ENCODE peak calls at places on chromosomes 1 and 21, in nine cellular contexts. One of them, this sample, is unnamed.

GRCh38 chr1:201955750-201956143 is 444 bp downstream of the TIMM17A start:
- DNase-seq in BE2C: no peak
- DNase-seq in cardiac muscle cell: no peak
- DNase-seq in WTC11: no peak
- DNase-seq in colonic mucosa: no peak
- DNase-seq in WERI-Rb-1: no peak
- DNase-seq in epithelial cell of esophagus: no peak
- DNase-seq in AG09309: no peak
- DNase-seq in A673: no peak
- DNase-seq in this sample: no peak

GRCh38 chr21:36749935-36750578 is 51.1 kb downstream of the SIM2 start:
- DNase-seq in cardiac muscle cell: peak
- DNase-seq in WTC11: peak
- DNase-seq in epithelial cell of esophagus: no peak
- DNase-seq in AG09309: no peak
- DNase-seq in A673: peak
- DNase-seq in BE2C: no peak
- DNase-seq in WERI-Rb-1: no peak
- DNase-seq in colonic mucosa: no peak
- DNase-seq in this sample: no peak

GRCh38 chr1:110216116-110216515 is 6.0 kb downstream of the KCNC4 start:
- DNase-seq in AG09309: no peak
- DNase-seq in A673: no peak
- DNase-seq in BE2C: no peak
- DNase-seq in WTC11: no peak
- DNase-seq in epithelial cell of esophagus: no peak
- DNase-seq in colonic mucosa: no peak
- DNase-seq in cardiac muscle cell: no peak
- DNase-seq in WERI-Rb-1: no peak
- DNase-seq in this sample: no peak

GRCh38 chr21:17462276-17462981 is 50.4 kb upstream of the CXADR start:
- DNase-seq in epithelial cell of esophagus: no peak
- DNase-seq in WTC11: no peak
- DNase-seq in WERI-Rb-1: no peak
- DNase-seq in A673: no peak
- DNase-seq in colonic mucosa: peak
- DNase-seq in AG09309: no peak
- DNase-seq in cardiac muscle cell: no peak
- DNase-seq in BE2C: no peak
- DNase-seq in this sample: no peak

GRCh38 chr1:150875197-150876110 is 945 bp downstream of the ARNT start:
- DNase-seq in colonic mucosa: peak
- DNase-seq in cardiac muscle cell: peak
- DNase-seq in BE2C: peak
- DNase-seq in WTC11: no peak
- DNase-seq in AG09309: no peak
- DNase-seq in A673: no peak
- DNase-seq in epithelial cell of esophagus: no peak
- DNase-seq in WERI-Rb-1: peak
- DNase-seq in this sample: no peak

GRCh38 chr1:109930252-109930993 is 19.8 kb downstream of the CSF1 start:
- DNase-seq in WERI-Rb-1: no peak
- DNase-seq in AG09309: no peak
- DNase-seq in WTC11: no peak
- DNase-seq in epithelial cell of esophagus: no peak
- DNase-seq in A673: no peak
- DNase-seq in colonic mucosa: no peak
- DNase-seq in cardiac muscle cell: no peak
- DNase-seq in BE2C: no peak
- DNase-seq in this sample: peak

GRCh38 chr1:8047686-8048522 is 21.8 kb upstream of the ERRFI1 start:
- DNase-seq in WTC11: no peak
- DNase-seq in colonic mucosa: no peak
- DNase-seq in BE2C: no peak
- DNase-seq in epithelial cell of esophagus: peak
- DNase-seq in cardiac muscle cell: peak
- DNase-seq in A673: peak
- DNase-seq in WERI-Rb-1: no peak
- DNase-seq in AG09309: peak
- DNase-seq in this sample: no peak

GRCh38 chr21:14273736-14274538 is 58.0 kb downstream of the RBM11 start:
- DNase-seq in WERI-Rb-1: no peak
- DNase-seq in colonic mucosa: peak
- DNase-seq in WTC11: peak
- DNase-seq in cardiac muscle cell: peak
- DNase-seq in A673: no peak
- DNase-seq in epithelial cell of esophagus: peak
- DNase-seq in AG09309: no peak
- DNase-seq in BE2C: peak
- DNase-seq in this sample: peak

GRCh38 chr1:37948841-37949240 is 2.0 kb upstream of the INPP5B start:
- DNase-seq in AG09309: no peak
- DNase-seq in cardiac muscle cell: no peak
- DNase-seq in colonic mucosa: no peak
- DNase-seq in BE2C: no peak
- DNase-seq in WTC11: no peak
- DNase-seq in epithelial cell of esophagus: no peak
- DNase-seq in A673: no peak
- DNase-seq in WERI-Rb-1: no peak
- DNase-seq in this sample: no peak

GRCh38 chr1:37945743-37946702 is 830 bp downstream of the INPP5B start:
- DNase-seq in cardiac muscle cell: peak
- DNase-seq in epithelial cell of esophagus: no peak
- DNase-seq in BE2C: no peak
- DNase-seq in AG09309: peak
- DNase-seq in A673: no peak
- DNase-seq in colonic mucosa: peak
- DNase-seq in WTC11: no peak
- DNase-seq in WERI-Rb-1: peak
- DNase-seq in this sample: peak

GRCh38 chr1:37948160-37948559 is 1.3 kb upstream of the INPP5B start:
- DNase-seq in cardiac muscle cell: no peak
- DNase-seq in WERI-Rb-1: no peak
- DNase-seq in BE2C: no peak
- DNase-seq in AG09309: no peak
- DNase-seq in epithelial cell of esophagus: no peak
- DNase-seq in colonic mucosa: no peak
- DNase-seq in WTC11: no peak
- DNase-seq in A673: no peak
- DNase-seq in this sample: no peak

GRCh38 chr1:37947364-37947763 is 511 bp upstream of the INPP5B start:
- DNase-seq in epithelial cell of esophagus: no peak
- DNase-seq in WTC11: no peak
- DNase-seq in A673: no peak
- DNase-seq in colonic mucosa: peak
- DNase-seq in BE2C: no peak
- DNase-seq in cardiac muscle cell: no peak
- DNase-seq in AG09309: no peak
- DNase-seq in WERI-Rb-1: no peak
- DNase-seq in this sample: no peak

GRCh38 chr1:37946703-37947360 is at the start of gene INPP5B:
- DNase-seq in BE2C: peak
- DNase-seq in cardiac muscle cell: peak
- DNase-seq in A673: peak
- DNase-seq in epithelial cell of esophagus: no peak
- DNase-seq in AG09309: peak
- DNase-seq in colonic mucosa: peak
- DNase-seq in WERI-Rb-1: peak
- DNase-seq in WTC11: peak
- DNase-seq in this sample: peak
- TF ChIP-seq CTCF in BE2C: no peak
- TF ChIP-seq CTCF in cardiac muscle cell: no peak
- TF ChIP-seq CTCF in A673: no peak
- TF ChIP-seq CTCF in epithelial cell of esophagus: no peak
- TF ChIP-seq CTCF in AG09309: no peak
- TF ChIP-seq CTCF in colonic mucosa: no peak
- TF ChIP-seq CTCF in WERI-Rb-1: no peak
- TF ChIP-seq CTCF in WTC11: no peak
- TF ChIP-seq CTCF in this sample: no peak

GRCh38 chr1:67213164-67213563 is 46.9 kb downstream of the IL23R start:
- DNase-seq in A673: peak
- DNase-seq in WERI-Rb-1: peak
- DNase-seq in epithelial cell of esophagus: peak
- DNase-seq in cardiac muscle cell: peak
- DNase-seq in WTC11: peak
- DNase-seq in BE2C: no peak
- DNase-seq in AG09309: no peak
- DNase-seq in colonic mucosa: no peak
- DNase-seq in this sample: no peak
- TF ChIP-seq CTCF in A673: peak
- TF ChIP-seq CTCF in WERI-Rb-1: peak
- TF ChIP-seq CTCF in epithelial cell of esophagus: peak
- TF ChIP-seq CTCF in cardiac muscle cell: peak
- TF ChIP-seq CTCF in WTC11: peak
- TF ChIP-seq CTCF in BE2C: peak
- TF ChIP-seq CTCF in AG09309: peak
- TF ChIP-seq CTCF in colonic mucosa: no peak
- TF ChIP-seq CTCF in this sample: no peak

DNA sequence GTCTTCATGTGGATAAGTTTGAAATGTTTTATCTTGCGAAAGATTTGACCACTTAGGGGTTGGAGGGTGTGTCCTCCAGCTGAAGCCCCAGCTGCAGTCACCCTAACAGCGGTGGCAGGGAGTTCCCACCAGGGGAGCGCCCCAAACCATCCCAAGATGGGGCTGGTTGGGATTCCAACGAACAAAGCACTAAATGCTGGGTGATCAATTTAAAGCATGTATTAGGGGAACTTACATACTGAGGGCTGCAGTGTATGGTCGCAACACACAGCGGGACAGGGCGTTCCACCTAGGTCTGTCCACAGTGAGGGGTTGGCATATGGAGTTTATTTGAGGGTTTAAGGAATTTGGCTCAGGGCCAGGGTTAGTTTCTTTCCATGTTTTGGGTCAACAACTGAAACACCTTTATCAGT is 26.3 kb downstream of the SLC37A1 start:
- DNase-seq in WTC11: peak
- DNase-seq in epithelial cell of esophagus: no peak
- DNase-seq in WERI-Rb-1: peak
- DNase-seq in AG09309: no peak
- DNase-seq in A673: peak
- DNase-seq in cardiac muscle cell: no peak
- DNase-seq in BE2C: no peak
- DNase-seq in colonic mucosa: no peak
- DNase-seq in this sample: no peak
- TF ChIP-seq CTCF in WTC11: no peak
- TF ChIP-seq CTCF in epithelial cell of esophagus: peak
- TF ChIP-seq CTCF in WERI-Rb-1: peak
- TF ChIP-seq CTCF in AG09309: peak
- TF ChIP-seq CTCF in A673: peak
- TF ChIP-seq CTCF in cardiac muscle cell: peak
- TF ChIP-seq CTCF in BE2C: peak
- TF ChIP-seq CTCF in colonic mucosa: no peak
- TF ChIP-seq CTCF in this sample: no peak

DNA sequence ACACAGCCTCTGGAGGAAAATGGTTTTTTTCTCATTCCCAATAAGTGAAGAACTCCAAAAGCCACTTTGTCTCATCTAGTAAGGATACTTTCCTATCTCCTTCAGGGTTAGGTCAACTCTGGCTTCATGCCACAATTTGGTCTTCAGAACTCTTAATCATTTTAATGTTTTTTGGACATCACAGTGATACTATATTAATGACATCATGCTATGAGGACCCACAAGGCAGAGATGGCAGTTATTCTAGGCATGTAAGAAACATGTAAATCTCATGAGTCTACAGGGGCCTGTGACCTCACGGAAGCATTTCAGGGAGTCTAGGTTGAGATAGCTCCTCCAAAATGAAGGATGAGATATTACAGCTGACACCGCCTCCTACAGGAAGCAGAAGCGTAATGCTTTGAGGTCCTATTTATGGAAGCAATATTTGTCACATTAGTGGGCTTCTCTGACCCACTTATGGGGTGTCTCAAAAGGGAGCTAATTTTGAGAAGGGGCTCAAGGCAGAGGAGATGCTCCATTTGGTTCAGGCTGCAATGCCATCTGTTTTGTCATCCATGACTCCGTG is 5.0 kb upstream of the GPR137B start:
- DNase-seq in epithelial cell of esophagus: no peak
- DNase-seq in WTC11: no peak
- DNase-seq in WERI-Rb-1: no peak
- DNase-seq in A673: no peak
- DNase-seq in cardiac muscle cell: no peak
- DNase-seq in AG09309: no peak
- DNase-seq in BE2C: no peak
- DNase-seq in colonic mucosa: no peak
- DNase-seq in this sample: no peak
- TF ChIP-seq CTCF in epithelial cell of esophagus: no peak
- TF ChIP-seq CTCF in WTC11: no peak
- TF ChIP-seq CTCF in WERI-Rb-1: peak
- TF ChIP-seq CTCF in A673: peak
- TF ChIP-seq CTCF in cardiac muscle cell: no peak
- TF ChIP-seq CTCF in AG09309: no peak
- TF ChIP-seq CTCF in BE2C: no peak
- TF ChIP-seq CTCF in colonic mucosa: no peak
- TF ChIP-seq CTCF in this sample: no peak

DNA sequence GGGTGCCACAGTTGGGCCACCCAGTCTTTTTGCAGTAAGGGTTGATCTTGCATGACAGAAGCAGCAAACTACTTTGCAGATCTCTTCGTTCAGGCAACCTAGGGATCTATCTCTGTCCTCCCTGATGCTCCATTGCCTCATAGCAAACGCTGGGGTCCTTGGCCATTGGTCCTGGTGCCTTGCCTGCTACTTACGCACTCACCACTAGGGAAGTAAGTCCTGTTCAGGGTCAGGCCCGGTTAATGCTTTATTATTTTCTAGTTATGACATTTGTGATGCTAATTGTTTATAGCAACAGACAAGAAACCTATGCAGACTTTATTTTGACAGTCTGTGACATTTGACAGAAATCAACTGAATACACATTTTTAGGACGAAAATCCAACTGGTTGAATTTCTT is 326.5 kb upstream of the FMN2 start:
- DNase-seq in epithelial cell of esophagus: no peak
- DNase-seq in WTC11: peak
- DNase-seq in cardiac muscle cell: no peak
- DNase-seq in A673: no peak
- DNase-seq in AG09309: no peak
- DNase-seq in colonic mucosa: no peak
- DNase-seq in BE2C: peak
- DNase-seq in WERI-Rb-1: no peak
- DNase-seq in this sample: no peak
- TF ChIP-seq CTCF in epithelial cell of esophagus: no peak
- TF ChIP-seq CTCF in WTC11: no peak
- TF ChIP-seq CTCF in cardiac muscle cell: no peak
- TF ChIP-seq CTCF in A673: no peak
- TF ChIP-seq CTCF in AG09309: no peak
- TF ChIP-seq CTCF in colonic mucosa: no peak
- TF ChIP-seq CTCF in BE2C: no peak
- TF ChIP-seq CTCF in WERI-Rb-1: peak
- TF ChIP-seq CTCF in this sample: no peak

GRCh38 chr1:246492611-246493245 is 14.4 kb downstream of the SMYD3 start:
- DNase-seq in AG09309: peak
- DNase-seq in BE2C: peak
- DNase-seq in WTC11: peak
- DNase-seq in WERI-Rb-1: peak
- DNase-seq in colonic mucosa: peak
- DNase-seq in A673: peak
- DNase-seq in cardiac muscle cell: peak
- DNase-seq in epithelial cell of esophagus: peak
- DNase-seq in this sample: no peak
- TF ChIP-seq CTCF in AG09309: peak
- TF ChIP-seq CTCF in BE2C: peak
- TF ChIP-seq CTCF in WTC11: peak
- TF ChIP-seq CTCF in WERI-Rb-1: peak
- TF ChIP-seq CTCF in colonic mucosa: peak
- TF ChIP-seq CTCF in A673: peak
- TF ChIP-seq CTCF in cardiac muscle cell: peak
- TF ChIP-seq CTCF in epithelial cell of esophagus: peak
- TF ChIP-seq CTCF in this sample: no peak

This sample was measured in omental fat pad.